ENCODE peak calls at places on chromosome 17, in four cellular contexts. R is A549, T is endothelial cell of umbilical vein, M is GM12878. H is an unnamed sample.

GRCh38 chr17:74045608-74046007 is 157.9 kb upstream of the RPL38 start:
- DNase-seq in R (peak; percentile 22), T (no peak), M (no peak), H (no peak)

GRCh38 chr17:47894498-47895253 is 1.4 kb upstream of the SP2 start:
- DNase-seq in R (no peak), T (no peak), M (no peak), H (no peak)

GRCh38 chr17:75764711-75765421 is at the start of gene GALK1:
- DNase-seq in R (peak; percentile 78), T (peak; percentile 66), M (no peak), H (peak; percentile 86)

GRCh38 chr17:70168979-70169706 is at the start of gene KCNJ2:
- DNase-seq in R (peak; percentile 68), T (peak; percentile 93), M (no peak), H (peak; percentile 71)

GRCh38 chr17:72467841-72468653 is 347.2 kb downstream of the SOX9 start:
- DNase-seq in R (no peak), T (no peak), M (no peak), H (no peak)

GRCh38 chr17:4834621-4835020 is 1.5 kb downstream of the MINK1 start:
- DNase-seq in R (no peak), T (no peak), M (no peak), H (no peak)

GRCh38 chr17:50483266-50483665 is 4.6 kb downstream of the RSAD1 start:
- DNase-seq in R (no peak), T (no peak), M (no peak), H (no peak)

GRCh38 chr17:72714357-72714966 is 378.0 kb downstream of the SLC39A11 start:
- DNase-seq in R (peak; percentile 79), T (no peak), M (no peak), H (peak; percentile 78)

GRCh38 chr17:48003686-48004120 is 32.8 kb downstream of the CDK5RAP3 start:
- DNase-seq in R (no peak), T (no peak), M (no peak), H (no peak)

GRCh38 chr17:40854175-40854814 is 12.7 kb downstream of the KRT12 start:
- DNase-seq in R (peak; percentile 84), T (peak; percentile 59), M (no peak), H (peak; percentile 58)

GRCh38 chr17:63189082-63189481 is 223.0 kb downstream of the TANC2 start:
- DNase-seq in R (peak; percentile 25), T (no peak), M (no peak), H (peak; percentile 3)

GRCh38 chr17:82229686-82230626 is 1.1 kb downstream of the SLC16A3 start:
- DNase-seq in R (peak; percentile 49), T (peak; percentile 31), M (no peak), H (peak; percentile 64)

GRCh38 chr17:41008811-41009210 is at the start of gene KRTAP3-1:
- DNase-seq in R (no peak), T (no peak), M (no peak), H (no peak)

GRCh38 chr17:48045270-48046001 is 2.7 kb upstream of the NFE2L1 start:
- DNase-seq in R (no peak), T (no peak), M (no peak), H (peak; percentile 28)

GRCh38 chr17:63476494-63476856 is 386 bp upstream of the ACE start:
- DNase-seq in R (no peak), T (peak; percentile 18), M (no peak), H (no peak)

GRCh38 chr17:50213026-50214015 is 11.9 kb upstream of the COL1A1 start:
- DNase-seq in R (peak; percentile 37), T (no peak), M (peak; percentile 43), H (peak; percentile 70)

GRCh38 chr17:57085448-57086068 is 512 bp downstream of the AKAP1 start:
- DNase-seq in R (peak; percentile 61), T (peak; percentile 54), M (no peak), H (peak; percentile 68)

GRCh38 chr17:31528291-31528874 is 136.9 kb downstream of the RAB11FIP4 start:
- DNase-seq in R (no peak), T (no peak), M (no peak), H (no peak)

GRCh38 chr17:59387351-59388069 is 56.1 kb downstream of the YPEL2 start:
- DNase-seq in R (no peak), T (no peak), M (no peak), H (no peak)

GRCh38 chr17:69492410-69493071 is 78.0 kb downstream of the MAP2K6 start:
- DNase-seq in R (peak; percentile 72), T (no peak), M (no peak), H (no peak)

GRCh38 chr17:44222112-44222869 is 2.8 kb upstream of the UBTF start:
- DNase-seq in R (peak; percentile 86), T (peak; percentile 71), M (no peak), H (peak; percentile 72)

GRCh38 chr17:45052052-45052772 is 780 bp upstream of the DCAKD start:
- DNase-seq in R (peak; percentile 38), T (peak; percentile 50), M (no peak), H (peak; percentile 80)

GRCh38 chr17:2043785-2044184 is 2.0 kb downstream of the OVCA2 start:
- DNase-seq in R (peak; percentile 50), T (no peak), M (no peak), H (no peak)

GRCh38 chr17:21214777-21215541 is 998 bp upstream of the TMEM11 start:
- DNase-seq in R (no peak), T (no peak), M (no peak), H (peak; percentile 47)

GRCh38 chr17:78132086-78132676 is 1.6 kb downstream of the TMC8 start:
- DNase-seq in R (no peak), T (no peak), M (no peak), H (no peak)

GRCh38 chr17:72445055-72445991 is 324.5 kb downstream of the SOX9 start:
- DNase-seq in R (peak; percentile 80), T (no peak), M (no peak), H (no peak)

GRCh38 chr17:34447406-34447805 is 84.4 kb upstream of the CCL1 start:
- DNase-seq in R (no peak), T (no peak), M (no peak), H (no peak)

GRCh38 chr17:28324776-28325175 is 5.8 kb downstream of the TMEM97 start:
- DNase-seq in R (no peak), T (no peak), M (no peak), H (peak; percentile 38)

GRCh38 chr17:82917656-82918345 is 78.0 kb upstream of the ZNF750 start:
- DNase-seq in R (no peak), T (peak; percentile 21), M (no peak), H (peak; percentile 48)

GRCh38 chr17:57783338-57783742 is 38.2 kb upstream of the CCDC182 start:
- DNase-seq in R (peak; percentile 66), T (peak; percentile 59), M (no peak), H (peak; percentile 88)

DNA sequence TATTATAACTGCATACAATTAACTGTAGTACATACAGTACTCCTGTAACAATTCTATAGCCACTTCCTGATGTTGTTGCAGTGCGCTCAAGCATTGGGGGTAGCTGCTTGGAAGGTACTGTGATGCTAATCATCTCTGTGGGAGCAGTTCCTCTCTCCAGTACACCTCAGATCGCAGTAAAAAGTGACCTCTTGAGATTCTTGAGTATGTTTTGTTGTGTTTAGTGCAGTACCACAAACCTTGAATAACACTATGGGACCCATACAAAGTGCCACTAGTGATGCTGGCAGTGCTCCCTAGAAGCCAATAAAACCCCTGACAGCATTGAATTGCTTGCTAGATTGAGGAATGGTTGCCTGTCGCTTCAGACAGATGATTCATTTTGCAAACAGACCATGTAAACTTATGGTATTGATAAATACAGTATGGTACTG is 193.0 kb downstream of the SPECC1 start:
- DNase-seq in R (peak; percentile 45), T (no peak), M (no peak), H (no peak)
- TF ChIP-seq MYC in R (no peak), T (no peak), M (no peak), H (no peak)

DNA sequence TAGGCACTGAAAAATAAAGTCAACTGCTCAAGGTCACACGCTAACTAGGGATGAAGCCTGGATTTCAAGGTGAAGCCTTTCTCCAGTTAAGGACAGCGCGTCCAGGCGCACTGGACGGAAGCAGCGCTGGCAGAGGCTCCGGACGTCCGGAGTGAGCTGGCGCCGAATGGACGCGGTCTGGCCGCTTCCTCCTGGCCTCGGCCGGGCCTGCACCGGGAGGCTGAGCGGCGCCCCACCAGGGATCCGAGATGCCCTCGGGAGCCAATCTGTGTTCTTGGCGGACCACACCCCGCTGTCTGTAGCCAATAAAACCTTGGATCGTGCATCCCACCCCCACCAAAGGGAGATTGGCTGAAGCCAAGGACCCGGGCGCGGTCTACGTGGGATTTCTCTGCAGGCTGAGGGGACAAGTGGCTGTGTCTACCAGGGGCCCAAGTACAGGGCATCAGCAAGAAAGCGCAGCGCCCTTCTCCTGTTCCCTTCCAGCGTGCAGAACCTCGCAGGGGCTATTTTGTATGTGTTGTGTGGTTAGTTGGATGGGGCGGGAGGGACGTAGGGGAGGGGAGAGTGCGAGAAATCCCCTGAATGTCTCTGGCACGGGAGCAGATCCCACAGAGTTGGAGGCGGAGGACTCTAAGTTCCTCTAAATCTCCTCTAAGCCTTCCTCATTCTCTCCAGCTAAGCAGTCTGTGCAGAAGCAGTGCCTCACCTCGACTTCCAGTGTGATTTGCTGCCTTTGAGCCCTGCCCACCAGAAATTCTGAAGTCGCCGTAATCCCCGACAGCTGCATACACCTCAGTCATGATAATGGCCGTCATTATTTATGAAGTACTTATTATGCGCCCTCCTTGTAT is 2.5 kb upstream of the AKAP10 start:
- DNase-seq in R (no peak), T (peak; percentile 35), M (no peak), H (peak; percentile 39)
- H3K4me3 ChIP-seq in R (no peak overlapping the region), T (no peak overlapping the region), M (no peak overlapping the region), H (no peak overlapping the region)

GRCh38 chr17:13027246-13027645 is 9.4 kb upstream of the ELAC2 start:
- DNase-seq in R (no peak), T (no peak), M (no peak), H (no peak)
- TF ChIP-seq MAX in R (no peak), T (no peak), M (no peak), H (no peak)

GRCh38 chr17:16381496-16381820 is 567 bp downstream of the UBB start:
- DNase-seq in R (no peak), T (no peak), M (no peak), H (no peak)

GRCh38 chr17:16380640-16381495 is at the start of gene UBB:
- DNase-seq in R (peak; percentile 100), T (peak; percentile 98), M (peak; percentile 89), H (peak; percentile 98)

GRCh38 chr17:16377804-16378400 is 3.0 kb upstream of the UBB start:
- DNase-seq in R (peak; percentile 68), T (peak; percentile 50), M (no peak), H (no peak)

GRCh38 chr17:16379654-16380053 is 1.2 kb upstream of the UBB start:
- DNase-seq in R (no peak), T (no peak), M (no peak), H (no peak)

GRCh38 chr17:16378631-16379282 is 2.1 kb upstream of the UBB start:
- DNase-seq in R (peak; percentile 78), T (no peak), M (no peak), H (no peak)
- TF ChIP-seq MYC in R (no peak), T (no peak), M (no peak), H (no peak)

H was measured in NB4.